ENCODE peak calls at places on chromosome 1, in ten cellular contexts. D, X, A, Q, G, N, W, H, I and L are unnamed samples.

GRCh38 chr1:221157026-221157761 is 278.0 kb downstream of the HLX start:
- DNase-seq in G (no peak), Q (no peak), H (no peak), W (no peak), I (no peak), X (no peak), N (no peak), A (no peak), D (no peak), L (no peak)

GRCh38 chr1:185681034-185681633 is 53.1 kb upstream of the HMCN1 start:
- DNase-seq in G (peak), N (no peak), D (no peak), X (no peak), A (peak), W (no peak), Q (no peak), H (no peak), I (peak), L (no peak)

GRCh38 chr1:160907976-160908375 is 23.0 kb upstream of the ITLN1 start:
- DNase-seq in N (no peak), H (no peak), I (no peak), X (no peak), G (no peak), A (no peak), W (no peak), D (no peak), Q (no peak), L (peak)

GRCh38 chr1:197614916-197615692 is 160.2 kb downstream of the DENND1B start:
- DNase-seq in I (peak), W (no peak), X (no peak), A (peak), Q (no peak), N (no peak), G (peak), D (no peak), H (no peak), L (no peak)

GRCh38 chr1:58849556-58849955 is 65.7 kb upstream of the JUN start:
- DNase-seq in W (no peak), G (no peak), I (no peak), N (no peak), Q (no peak), H (no peak), D (no peak), X (no peak), A (no peak), L (no peak)

GRCh38 chr1:150362721-150363425 is 1.1 kb upstream of the RPRD2 start:
- DNase-seq in I (no peak), Q (no peak), H (no peak), A (no peak), X (peak), W (no peak), N (no peak), D (no peak), G (peak), L (no peak)

GRCh38 chr1:39196244-39197215 is 8.0 kb upstream of the MACF1 start:
- DNase-seq in H (no peak), G (no peak), A (no peak), W (no peak), I (peak), N (no peak), X (no peak), D (no peak), Q (no peak), L (no peak)

GRCh38 chr1:200311256-200311655 is 98.6 kb downstream of the ZNF281 start:
- DNase-seq in H (no peak), Q (no peak), G (no peak), D (no peak), X (no peak), N (no peak), I (no peak), A (no peak), W (no peak), L (no peak)

GRCh38 chr1:17538010-17538409 is 1.5 kb upstream of the ARHGEF10L start:
- DNase-seq in A (no peak), Q (no peak), H (no peak), D (no peak), X (no peak), G (no peak), I (no peak), W (no peak), N (no peak), L (no peak)

GRCh38 chr1:17878837-17879236 is 123.7 kb downstream of the ACTL8 start:
- DNase-seq in N (no peak), A (peak), X (no peak), H (no peak), Q (no peak), G (no peak), W (no peak), I (no peak), D (no peak), L (peak)